ENCODE peak calls at places on chromosomes 4 and X, in ten cellular contexts. P is neural progenitor cell, K is OCI-LY7, S is fibroblast of lung, R is H1, W is HepG2, Z is GM12878, N is HCT116, E is SK-N-SH, G is astrocyte. B is an unnamed sample.

GRCh38 chrX:1249101-1249887 is 19.3 kb upstream of the CSF2RA start:
- DNase-seq in E (no peak), Z (peak; percentile 19), G (no peak), W (peak; percentile 13), S (no peak), K (peak; percentile 80), P (peak; percentile 82), R (no peak), N (no peak), B (peak; percentile 62)

GRCh38 chrX:10199212-10199611 is 42.4 kb downstream of the CLCN4 start:
- DNase-seq in K (peak; percentile 78), Z (no peak), N (no peak), P (no peak), E (no peak), R (no peak), G (peak; percentile 34), S (peak; percentile 60), W (no peak), B (no peak)

GRCh38 chrX:2374086-2374485 is 126.7 kb downstream of the DHRSX start:
- DNase-seq in S (peak; percentile 35), E (no peak), G (peak; percentile 30), K (no peak), N (no peak), W (no peak), Z (no peak), R (no peak), P (no peak), B (no peak)

GRCh38 chr4:151690164-151690856 is 70.5 kb downstream of the GATB start:
- DNase-seq in N (no peak), R (no peak), G (peak; percentile 77), S (peak; percentile 52), Z (no peak), W (no peak), P (peak; percentile 37), K (no peak), E (peak; percentile 39), B (no peak)

GRCh38 chrX:146224442-146224841 is 406.8 kb downstream of the SLITRK2 start:
- DNase-seq in Z (no peak), E (no peak), P (peak; percentile 20), K (no peak), N (no peak), S (no peak), G (no peak), W (no peak), R (no peak), B (no peak)

GRCh38 chr4:124135409-124135813 is 577.1 kb downstream of the ANKRD50 start:
- DNase-seq in P (no peak), Z (no peak), S (peak; percentile 62), W (no peak), N (no peak), G (peak; percentile 99), R (no peak), K (no peak), E (no peak), B (no peak)

GRCh38 chrX:138759217-138759943 is 47.9 kb upstream of the FGF13 start:
- DNase-seq in W (no peak), K (no peak), P (no peak), N (no peak), G (no peak), S (no peak), Z (no peak), R (no peak), E (no peak), B (no peak)

GRCh38 chr4:8906668-8906970 is 35.0 kb upstream of the HMX1 start:
- DNase-seq in S (no peak), R (no peak), G (no peak), N (no peak), K (no peak), Z (no peak), W (no peak), P (no peak), E (peak; percentile 26), B (no peak)

GRCh38 chrX:56762707-56763555 is 33.9 kb downstream of the NBDY start:
- DNase-seq in N (no peak), S (no peak), E (no peak), W (no peak), P (no peak), Z (no peak), K (no peak), G (no peak), R (no peak), B (no peak)

GRCh38 chrX:105552395-105552794 is 269.9 kb upstream of the NRK start:
- DNase-seq in N (no peak), W (no peak), E (no peak), Z (no peak), S (peak; percentile 32), R (no peak), K (no peak), P (no peak), G (peak; percentile 61), B (peak; percentile 1)

GRCh38 chrX:10526442-10526841 is 93.9 kb downstream of the MID1 start:
- DNase-seq in S (peak; percentile 70), P (no peak), W (no peak), K (no peak), Z (no peak), G (peak; percentile 46), R (no peak), N (no peak), E (no peak), B (no peak)

GRCh38 chr4:7652906-7653305 is 218.2 kb upstream of the PSAPL1 start:
- DNase-seq in W (no peak), G (no peak), N (no peak), K (no peak), R (no peak), E (no peak), Z (no peak), S (no peak), P (no peak), B (no peak)

GRCh38 chrX:107596651-107597050 is 31.7 kb upstream of the PRPS1 start:
- DNase-seq in R (no peak), P (no peak), G (no peak), N (no peak), W (no peak), Z (no peak), K (no peak), S (no peak), E (no peak), B (peak; percentile 29)

GRCh38 chr4:177032341-177032740 is 239.6 kb upstream of the VEGFC start:
- DNase-seq in S (no peak), E (no peak), Z (no peak), W (no peak), N (no peak), R (no peak), G (no peak), P (no peak), K (no peak), B (no peak)

GRCh38 chrX:39883664-39884063 is 214.1 kb downstream of the BCOR start:
- DNase-seq in K (no peak), S (no peak), G (no peak), P (no peak), W (no peak), R (no peak), Z (no peak), E (no peak), N (no peak), B (no peak)

GRCh38 chrX:76555269-76555668 is 127.8 kb downstream of the MAGEE1 start:
- DNase-seq in R (no peak), K (no peak), P (no peak), E (no peak), W (no peak), Z (no peak), G (no peak), N (no peak), S (no peak), B (no peak)

GRCh38 chrX:76550016-76550415 is 122.5 kb downstream of the MAGEE1 start:
- DNase-seq in Z (no peak), W (no peak), E (no peak), N (no peak), G (no peak), P (no peak), S (no peak), K (no peak), R (no peak), B (no peak)

DNA sequence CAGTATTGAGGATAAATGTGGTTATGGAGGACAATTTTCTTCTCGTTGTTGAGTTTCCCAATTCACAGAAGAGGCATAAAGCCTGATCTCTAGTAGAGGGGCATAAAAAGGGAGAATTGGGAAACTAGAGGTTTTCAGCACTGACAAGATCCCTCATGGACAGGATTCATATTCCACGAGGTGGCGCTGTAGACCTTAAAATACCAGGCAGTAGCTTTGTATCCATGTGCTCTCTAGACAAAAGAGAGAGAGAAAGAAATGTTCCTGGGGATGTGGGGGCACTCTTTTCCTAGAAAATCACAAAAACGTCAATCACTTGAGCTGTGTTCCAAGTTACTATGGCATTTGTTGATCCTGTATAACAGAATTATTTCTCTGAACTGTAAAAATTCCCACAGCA is 128.3 kb downstream of the MAGEE1 start:
- DNase-seq in E (peak; percentile 2), S (peak; percentile 22), R (no peak), G (no peak), N (peak; percentile 33), Z (no peak), P (peak; percentile 78), W (peak; percentile 41), K (peak; percentile 61), B (peak; percentile 4)
- H2AFZ ChIP-seq in E (no peak overlapping the region), S (no peak overlapping the region), R (peak overlapping the region; percentile 94), G (no peak overlapping the region), N (no peak overlapping the region), Z (no peak overlapping the region), P (peak overlapping the region; percentile 60), W (no peak overlapping the region), K (no peak overlapping the region), B (no peak overlapping the region)

GRCh38 chr4:156294577-156294976 is 340.9 kb upstream of the CTSO start:
- DNase-seq in S (peak; percentile 79), P (peak; percentile 42), E (peak; percentile 6), N (peak; percentile 76), K (no peak), Z (no peak), R (peak; percentile 13), G (peak; percentile 94), W (peak; percentile 35), B (peak; percentile 37)
- TF ChIP-seq CTCF in S (peak; percentile 17), P (peak; percentile 57), E (peak; percentile 62), N (peak; percentile 56), K (peak; percentile 41), Z (peak; percentile 29), R (peak; percentile 44), G (peak; percentile 54), W (peak; percentile 57), B (no peak)

GRCh38 chr4:163901305-163901704 is 406.8 kb downstream of the TMA16 start:
- DNase-seq in N (no peak), R (no peak), G (no peak), W (no peak), S (no peak), K (no peak), E (no peak), P (no peak), Z (no peak), B (no peak)

GRCh38 chr4:163892417-163892816 is 397.9 kb downstream of the TMA16 start:
- DNase-seq in S (no peak), W (no peak), G (no peak), E (no peak), N (no peak), P (no peak), Z (no peak), K (no peak), R (no peak), B (no peak)

GRCh38 chr4:163895369-163896005 is 401.0 kb downstream of the TMA16 start:
- DNase-seq in P (no peak), K (no peak), E (no peak), Z (no peak), N (no peak), R (no peak), G (no peak), S (no peak), W (no peak), B (no peak)
- H3K4me2 ChIP-seq in P (no peak overlapping the region), K (no peak overlapping the region), E (no peak overlapping the region), Z (no peak overlapping the region), N (no peak overlapping the region), R (no peak overlapping the region), G (no peak overlapping the region), S (no peak overlapping the region), W (no peak overlapping the region), B (no peak overlapping the region)

GRCh38 chr4:109235683-109236082 is 66.8 kb downstream of the COL25A1 start:
- DNase-seq in E (no peak), Z (no peak), N (no peak), R (no peak), G (no peak), W (no peak), S (no peak), K (no peak), P (no peak), B (no peak)
- H2AFZ ChIP-seq in E (no peak overlapping the region), Z (no peak overlapping the region), N (no peak overlapping the region), R (no peak overlapping the region), G (no peak overlapping the region), W (no peak overlapping the region), S (no peak overlapping the region), K (no peak overlapping the region), P (no peak overlapping the region), B (no peak overlapping the region)